ENCODE peak calls at places on chromosomes 3 and 15, in seven cellular contexts. U is HepG2, O is ovary, Z is tibial nerve, R is transverse colon, L is upper lobe of left lung, V is sigmoid colon. B is an unnamed sample.

GRCh38 chr15:85354432-85354831 is 26.0 kb upstream of the AKAP13 start:
- DNase-seq in L (no peak), O (no peak), R (no peak), V (no peak), U (no peak), Z (no peak), B (no peak)

GRCh38 chr15:85044251-85044853 is 62.7 kb downstream of the PDE8A start:
- DNase-seq in L (peak; percentile 47), V (peak; percentile 77), Z (no peak), O (peak; percentile 77), U (peak; percentile 63), R (peak; percentile 70), B (peak; percentile 89)

GRCh38 chr3:133745981-133746721 is at the start of gene TF:
- DNase-seq in L (no peak), U (peak; percentile 95), Z (no peak), V (no peak), O (no peak), R (no peak), B (no peak)

GRCh38 chr15:41891226-41891625 is 2.6 kb downstream of the SPTBN5 start:
- DNase-seq in R (no peak), Z (no peak), U (no peak), O (no peak), V (no peak), L (no peak), B (no peak)

GRCh38 chr3:36317915-36318314 is 62.4 kb upstream of the STAC start:
- DNase-seq in Z (no peak), V (no peak), R (no peak), L (no peak), O (no peak), U (no peak), B (no peak)

GRCh38 chr3:151203053-151203420 is at the start of gene GPR171:
- DNase-seq in V (no peak), L (no peak), O (no peak), R (peak; percentile 29), U (no peak), Z (no peak), B (no peak)

GRCh38 chr3:29183346-29184087 is 97.4 kb upstream of the RBMS3 start:
- DNase-seq in L (no peak), R (no peak), U (no peak), Z (no peak), V (no peak), O (no peak), B (no peak)

GRCh38 chr15:45144775-45145174 is 15.0 kb downstream of the DUOX1 start:
- DNase-seq in L (no peak), U (no peak), R (no peak), V (no peak), Z (no peak), O (no peak), B (no peak)

GRCh38 chr3:43894176-43895049 is 203.7 kb downstream of the ABHD5 start:
- DNase-seq in U (no peak), L (no peak), V (no peak), O (peak; percentile 73), Z (no peak), R (peak; percentile 37), B (peak; percentile 45)

GRCh38 chr15:67186226-67186649 is 68.2 kb downstream of the AAGAB start:
- DNase-seq in V (peak; percentile 83), O (peak; percentile 76), Z (no peak), U (no peak), R (no peak), L (peak; percentile 58), B (no peak)

GRCh38 chr3:176296066-176296597 is 901.1 kb downstream of the TBL1XR1 start:
- DNase-seq in Z (no peak), O (no peak), L (no peak), V (no peak), U (no peak), R (no peak), B (no peak)

GRCh38 chr3:128855574-128855973 is 23.8 kb upstream of the ACAD9 start:
- DNase-seq in O (no peak), V (no peak), R (no peak), U (no peak), Z (no peak), L (no peak), B (no peak)

GRCh38 chr15:72785452-72786243 is 2.1 kb upstream of the ADPGK start:
- DNase-seq in L (no peak), Z (no peak), V (no peak), U (no peak), R (peak; percentile 14), O (peak; percentile 22), B (no peak)

GRCh38 chr3:183564046-183564445 is 8.5 kb upstream of the KLHL6 start:
- DNase-seq in O (no peak), L (no peak), V (no peak), R (no peak), Z (no peak), U (no peak), B (no peak)

GRCh38 chr3:111299070-111299672 is 227.6 kb downstream of the NECTIN3 start:
- DNase-seq in U (no peak), V (no peak), L (no peak), O (no peak), R (no peak), Z (no peak), B (no peak)

GRCh38 chr3:149417727-149418126 is 40.3 kb upstream of the TM4SF1 start:
- DNase-seq in U (no peak), Z (no peak), O (no peak), L (no peak), R (no peak), V (no peak), B (no peak)

GRCh38 chr3:159764211-159765024 is 224.2 kb upstream of the IL12A start:
- DNase-seq in Z (no peak), L (peak; percentile 54), V (peak; percentile 89), R (peak; percentile 53), O (peak; percentile 32), U (no peak), B (peak; percentile 78)

GRCh38 chr15:67146214-67146613 is 80.8 kb downstream of the SMAD3 start:
- DNase-seq in L (no peak), R (peak; percentile 63), V (peak; percentile 69), O (peak; percentile 60), Z (no peak), U (peak; percentile 68), B (no peak)

GRCh38 chr15:91867581-91868026 is 14.1 kb downstream of the SLCO3A1 start:
- DNase-seq in U (no peak), L (peak; percentile 94), V (peak; percentile 91), R (peak; percentile 85), Z (no peak), O (peak; percentile 81), B (peak; percentile 73)

DNA sequence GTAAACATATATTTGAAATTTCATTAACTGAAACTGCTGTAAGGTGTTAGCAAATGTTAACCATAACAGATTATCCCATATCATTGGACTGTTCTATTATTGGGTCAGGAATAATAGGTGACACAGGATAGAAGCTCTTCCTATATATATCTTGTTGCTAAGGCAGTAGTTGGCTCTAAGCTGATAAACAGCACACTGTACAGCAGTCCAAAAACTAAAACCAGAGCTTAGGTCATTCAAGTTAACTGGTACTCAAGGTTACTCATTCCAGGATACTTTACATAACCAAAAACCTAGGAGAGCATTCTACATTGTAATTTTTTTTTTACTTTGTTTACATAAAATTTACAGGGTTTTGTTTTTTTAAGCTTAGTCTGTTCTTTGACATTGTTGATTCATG is 8.9 kb downstream of the DNAJC19 start:
- DNase-seq in U (no peak), R (no peak), L (no peak), V (no peak), Z (no peak), O (no peak), B (no peak)
- TF ChIP-seq CTCF in U (no peak), R (no peak), L (no peak), V (no peak), Z (no peak), O (no peak), B (no peak)

GRCh38 chr3:117868766-117869165 is 1159.2 kb downstream of the TUSC7 start:
- DNase-seq in U (no peak), Z (no peak), O (no peak), V (no peak), L (no peak), R (no peak), B (no peak)

GRCh38 chr3:117863146-117863545 is 1153.6 kb downstream of the TUSC7 start:
- DNase-seq in L (no peak), O (no peak), R (no peak), U (no peak), V (no peak), Z (no peak), B (no peak)

GRCh38 chr3:117865338-117865737 is 1155.8 kb downstream of the TUSC7 start:
- DNase-seq in O (no peak), R (no peak), Z (no peak), U (no peak), V (no peak), L (no peak), B (no peak)
- TF ChIP-seq EP300 in O (no peak), R (no peak), Z (no peak), U (no peak), V (no peak), L (no peak), B (no peak)

GRCh38 chr3:13067778-13068177 is 5.5 kb downstream of the IQSEC1 start:
- DNase-seq in V (no peak), O (no peak), U (no peak), R (no peak), L (no peak), Z (no peak), B (no peak)

GRCh38 chr3:13069495-13069894 is 3.7 kb downstream of the IQSEC1 start:
- DNase-seq in O (no peak), L (no peak), U (no peak), V (no peak), R (peak; percentile 37), Z (no peak), B (no peak)

GRCh38 chr3:13066236-13066635 is 7.0 kb downstream of the IQSEC1 start:
- DNase-seq in L (no peak), Z (no peak), V (no peak), U (no peak), O (no peak), R (no peak), B (no peak)

GRCh38 chr3:13070622-13071021 is 2.6 kb downstream of the IQSEC1 start:
- DNase-seq in L (no peak), R (no peak), U (no peak), O (no peak), V (no peak), Z (no peak), B (no peak)

GRCh38 chr3:13068269-13069010 is 4.8 kb downstream of the IQSEC1 start:
- DNase-seq in U (no peak), R (no peak), V (no peak), Z (no peak), O (no peak), L (no peak), B (no peak)
- TF ChIP-seq CTCF in U (no peak), R (no peak), V (no peak), Z (no peak), O (no peak), L (no peak), B (no peak)

DNA sequence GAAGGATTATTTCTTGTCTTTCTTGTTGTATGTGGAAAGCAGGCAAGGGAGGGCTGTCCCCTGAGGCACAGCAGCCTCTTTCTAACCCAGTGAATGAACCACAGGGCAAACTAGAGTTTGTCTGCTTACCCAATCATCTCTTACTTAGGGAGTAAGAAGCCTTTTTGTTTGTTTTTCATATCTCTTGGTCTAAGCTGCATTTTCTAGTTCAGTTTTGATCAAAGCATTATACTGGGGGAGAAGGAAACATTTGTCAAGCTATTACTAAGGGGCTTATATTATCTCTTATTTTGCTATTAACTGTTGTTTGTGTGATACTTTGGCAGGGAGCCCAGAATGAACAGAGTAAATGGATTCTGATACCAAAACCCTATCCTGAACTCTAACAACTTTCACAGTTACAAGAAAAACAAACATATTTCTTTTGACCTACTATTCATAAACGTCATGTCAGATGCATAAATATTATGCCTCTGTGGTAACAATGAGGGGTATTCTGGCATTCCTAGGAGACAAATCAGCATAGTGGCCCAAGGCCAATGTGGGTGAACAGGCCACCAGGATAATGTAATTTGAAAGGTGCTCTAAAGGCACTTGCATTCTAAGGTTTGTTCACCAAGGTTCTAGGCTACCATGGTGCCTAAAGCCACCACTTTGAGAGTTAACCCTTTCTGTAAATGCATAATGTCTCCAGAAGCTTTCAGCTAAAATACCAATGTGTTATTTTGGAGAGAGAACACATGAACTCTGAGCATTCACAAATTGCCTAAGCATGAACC is 271.6 kb upstream of the ZPLD1 start:
- DNase-seq in Z (peak; percentile 33), R (no peak), O (peak; percentile 36), L (peak; percentile 31), V (no peak), U (no peak), B (peak; percentile 93)
- TF ChIP-seq EP300 in Z (no peak), R (no peak), O (no peak), L (no peak), V (no peak), U (no peak), B (peak; percentile 90)

B was measured in A549.